ENCODE peak calls at places on chromosomes 6 and 20, in six cellular contexts. X is esophagus muscularis mucosa, M is kidney, Q is MM.1S, Z is mesenchymal stem cell, I is heart right ventricle. B is an unnamed sample.

GRCh38 chr6:128432394-128432793 is 88.0 kb downstream of the PTPRK start:
- DNase-seq in X (no peak), Q (no peak), I (no peak), M (no peak), Z (peak; percentile 39), B (no peak)

GRCh38 chr6:113936093-113936934 is 34.6 kb downstream of the HDAC2 start:
- DNase-seq in I (peak; percentile 32), Z (peak; percentile 69), X (no peak), Q (peak; percentile 45), M (no peak), B (peak; percentile 54)

GRCh38 chr6:106098383-106099234 is 12.5 kb downstream of the PRDM1 start:
- DNase-seq in M (peak; percentile 65), Q (peak; percentile 71), I (peak; percentile 50), Z (peak; percentile 83), X (peak; percentile 91), B (peak; percentile 84)

GRCh38 chr20:33273117-33273851 is 9.7 kb upstream of the BPIFB1 start:
- DNase-seq in X (no peak), M (no peak), Z (no peak), I (no peak), Q (no peak), B (no peak)

GRCh38 chr6:1610497-1611321 is 994 bp downstream of the FOXC1 start:
- DNase-seq in I (no peak), Z (no peak), Q (no peak), X (no peak), M (peak; percentile 84), B (no peak)

GRCh38 chr6:153162646-153163045 is 31.6 kb upstream of the RGS17 start:
- DNase-seq in Z (peak; percentile 44), X (no peak), Q (no peak), M (no peak), I (no peak), B (no peak)

GRCh38 chr6:44787254-44787844 is 399.8 kb downstream of the CDC5L start:
- DNase-seq in I (no peak), Q (no peak), Z (no peak), M (no peak), X (no peak), B (no peak)

GRCh38 chr6:138645976-138646640 is 127.5 kb upstream of the CCDC28A start:
- DNase-seq in M (no peak), I (no peak), X (no peak), Q (no peak), Z (peak; percentile 18), B (no peak)

GRCh38 chr6:155162682-155163081 is 101.1 kb upstream of the CLDN20 start:
- DNase-seq in X (no peak), Q (no peak), I (no peak), M (no peak), Z (peak; percentile 43), B (no peak)

GRCh38 chr6:14228571-14228970 is 111.0 kb downstream of the CD83 start:
- DNase-seq in X (no peak), M (peak; percentile 68), Z (no peak), I (no peak), Q (no peak), B (no peak)

GRCh38 chr6:17179246-17180073 is 77.6 kb downstream of the STMND1 start:
- DNase-seq in M (no peak), I (no peak), Z (peak; percentile 21), X (no peak), Q (no peak), B (no peak)

GRCh38 chr6:6843057-6843627 is 254.6 kb downstream of the LY86 start:
- DNase-seq in I (no peak), X (no peak), M (no peak), Z (peak; percentile 80), Q (no peak), B (no peak)

GRCh38 chr6:39772559-39773283 is 19.5 kb upstream of the DAAM2 start:
- DNase-seq in X (peak; percentile 89), Z (peak; percentile 83), M (no peak), Q (no peak), I (no peak), B (no peak)

GRCh38 chr20:35592339-35592960 is 23.2 kb upstream of the SPAG4 start:
- DNase-seq in Z (no peak), Q (no peak), X (no peak), M (no peak), I (no peak), B (no peak)

DNA sequence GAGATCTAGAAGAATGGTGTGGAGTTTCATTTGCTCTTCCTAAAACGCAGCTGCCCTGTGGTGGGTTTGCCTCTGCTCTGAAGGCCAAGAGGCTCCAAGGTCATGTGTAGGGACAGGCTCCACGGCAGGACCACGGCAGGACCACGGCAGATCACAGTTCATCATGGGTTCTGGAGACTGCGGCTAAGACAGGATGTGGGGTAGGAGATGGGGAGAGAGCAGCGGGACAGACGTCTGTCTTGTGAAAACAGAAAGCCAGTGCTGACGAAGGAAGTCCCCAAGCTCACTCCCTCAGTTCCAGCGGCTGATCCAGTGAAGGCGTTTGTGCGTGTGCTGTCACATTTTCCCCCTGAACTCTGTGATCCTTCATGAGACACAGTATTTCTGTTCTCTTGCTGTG is 67.9 kb upstream of the PTGIS start:
- DNase-seq in I (no peak), Q (no peak), M (no peak), X (no peak), Z (no peak), B (no peak)
- H3K4me1 ChIP-seq in I (peaks cover 21% of the 10 kb centered on the region), Q (peaks cover 9% of the 10 kb centered on the region), M (peaks cover 10% of the 10 kb centered on the region), X (peaks cover 30% of the 10 kb centered on the region), Z (peaks cover 2% of the 10 kb centered on the region), B (peaks cover 62% of the 10 kb centered on the region)

DNA sequence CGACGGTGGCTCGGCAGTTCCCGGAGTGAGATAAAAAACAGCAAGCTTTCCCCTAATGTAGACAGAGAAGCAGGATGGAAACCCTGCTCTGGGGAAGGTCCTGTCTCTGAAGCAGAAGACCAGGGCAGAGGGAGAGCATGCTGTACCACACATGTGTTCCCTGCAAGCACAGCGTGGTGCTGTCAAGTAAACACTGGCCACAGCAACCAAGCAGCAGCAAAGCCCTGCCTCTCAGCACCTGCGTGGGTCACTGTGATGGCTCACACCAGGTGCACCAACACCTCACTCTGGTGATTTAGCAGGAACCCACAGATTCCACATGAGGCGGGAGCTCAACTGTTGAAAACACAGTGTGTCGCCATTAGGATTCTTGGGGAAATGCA is 65.2 kb upstream of the TXNDC5 start:
- DNase-seq in Q (peak; percentile 17), Z (no peak), I (peak; percentile 8), X (no peak), M (no peak), B (no peak)
- H3K27ac ChIP-seq in Q (peak overlapping the region; percentile 94), Z (no peak overlapping the region), I (no peak overlapping the region), X (no peak overlapping the region), M (no peak overlapping the region), B (peak overlapping the region; percentile 29)

GRCh38 chr20:59780494-59781185 is 152.8 kb downstream of the SYCP2 start:
- DNase-seq in I (no peak), Q (no peak), M (no peak), Z (no peak), X (peak; percentile 85), B (no peak)

GRCh38 chr20:59783020-59784010 is 150.1 kb downstream of the SYCP2 start:
- DNase-seq in Q (peak; percentile 62), X (peak; percentile 90), I (peak; percentile 39), M (no peak), Z (no peak), B (no peak)

GRCh38 chr20:59778615-59779200 is 154.7 kb downstream of the SYCP2 start:
- DNase-seq in Z (no peak), I (no peak), M (no peak), Q (no peak), X (peak; percentile 83), B (no peak)

GRCh38 chr20:59779656-59780380 is 153.6 kb downstream of the SYCP2 start:
- DNase-seq in Q (no peak), M (no peak), X (peak; percentile 91), I (no peak), Z (no peak), B (no peak)

GRCh38 chr20:59781236-59781635 is 152.2 kb downstream of the SYCP2 start:
- DNase-seq in M (no peak), I (no peak), Q (no peak), Z (no peak), X (peak; percentile 77), B (no peak)
- H3K9me3 ChIP-seq in M (no peaks in the 10 kb centered on the region), I (no peaks in the 10 kb centered on the region), Q (no peaks in the 10 kb centered on the region), Z (no peaks in the 10 kb centered on the region), X (no peaks in the 10 kb centered on the region), B (no peaks in the 10 kb centered on the region)

DNA sequence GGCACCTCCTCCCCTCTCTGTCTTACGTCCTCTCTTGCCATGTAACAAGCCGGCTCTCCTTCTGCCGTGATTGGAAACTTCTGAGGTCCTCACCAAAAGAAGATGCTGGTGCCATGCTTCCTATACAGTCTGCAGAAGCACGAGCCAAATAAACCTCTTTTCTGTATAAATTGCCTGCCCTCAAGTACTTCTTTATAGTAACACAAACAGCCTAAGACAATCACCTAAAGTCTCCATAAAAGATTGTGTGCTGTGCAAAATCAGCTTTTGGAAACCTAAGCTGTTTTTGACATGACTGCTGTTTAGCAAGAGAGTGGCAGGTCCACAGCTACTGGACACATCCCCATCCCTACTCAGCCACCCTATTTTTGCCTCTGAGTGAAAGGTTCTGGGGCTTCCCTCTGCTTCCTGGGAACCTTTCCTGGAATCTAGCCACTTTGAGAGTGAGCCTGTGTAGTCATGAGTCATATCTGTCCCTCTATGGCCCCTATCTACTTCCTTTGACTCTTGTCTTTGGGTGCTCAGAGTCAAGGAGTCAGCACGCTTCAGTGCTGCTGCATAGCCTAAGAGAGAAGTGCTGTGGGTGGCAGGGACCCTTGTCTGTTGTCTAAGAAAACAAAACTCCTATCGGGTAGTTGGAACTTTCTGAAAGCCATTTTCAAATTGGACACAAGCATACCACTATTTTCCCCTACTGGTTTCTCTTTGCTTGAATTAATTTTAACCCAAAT is 110.0 kb downstream of the PPP1R14C start:
- DNase-seq in X (no peak), Z (no peak), I (peak; percentile 32), M (no peak), Q (no peak), B (no peak)
- H3K4me1 ChIP-seq in X (no peaks in the 10 kb centered on the region), Z (peaks cover 5% of the 10 kb centered on the region), I (peaks cover 3% of the 10 kb centered on the region), M (no peaks in the 10 kb centered on the region), Q (no peaks in the 10 kb centered on the region), B (no peaks in the 10 kb centered on the region)

GRCh38 chr6:5553767-5554166 is 292.5 kb downstream of the FARS2 start:
- DNase-seq in Q (no peak), Z (no peak), M (no peak), I (no peak), X (no peak), B (no peak)
- H3K27ac ChIP-seq in Q (no peak overlapping the region), Z (no peak overlapping the region), M (no peak overlapping the region), I (no peak overlapping the region), X (no peak overlapping the region), B (no peak overlapping the region)

GRCh38 chr20:42083280-42083679 is 465.1 kb upstream of the CHD6 start:
- DNase-seq in I (no peak), Z (no peak), Q (peak; percentile 92), X (no peak), M (no peak), B (no peak)
- H3K9me3 ChIP-seq in I (no peaks in the 10 kb centered on the region), Z (no peaks in the 10 kb centered on the region), Q (no peaks in the 10 kb centered on the region), X (no peaks in the 10 kb centered on the region), M (no peaks in the 10 kb centered on the region), B (no peaks in the 10 kb centered on the region)